ENCODE peak calls at places on chromosomes 13 and 19, in four cellular contexts. J is upper lobe of left lung, H is A549, X is sigmoid colon. I is an unnamed sample.

GRCh38 chr19:40786060-40787037 is 8.3 kb downstream of the RAB4B start:
- DNase-seq in J (peak; percentile 66), H (no peak), X (no peak), I (no peak)

GRCh38 chr19:36030264-36031148 is 2.2 kb downstream of the CLIP3 start:
- DNase-seq in J (no peak), H (no peak), X (no peak), I (no peak)

GRCh38 chr13:79810671-79811070 is 329.7 kb downstream of the NDFIP2 start:
- DNase-seq in J (no peak), H (peak; percentile 4), X (no peak), I (no peak)

GRCh38 chr19:48826606-48827020 is 9.7 kb downstream of the HSD17B14 start:
- DNase-seq in J (peak; percentile 18), H (no peak), X (no peak), I (no peak)

GRCh38 chr19:2992958-2993357 is 15.6 kb downstream of the TLE6 start:
- DNase-seq in J (no peak), H (no peak), X (no peak), I (no peak)

GRCh38 chr13:67223024-67223423 is 7.1 kb downstream of the PCDH9 start:
- DNase-seq in J (no peak), H (no peak), X (no peak), I (no peak)

GRCh38 chr19:48174445-48175030 is 4.1 kb downstream of the ZSWIM9 start:
- DNase-seq in J (no peak), H (no peak), X (no peak), I (no peak)

GRCh38 chr19:39483141-39483540 is 2.5 kb downstream of the TIMM50 start:
- DNase-seq in J (no peak), H (no peak), X (no peak), I (no peak)

GRCh38 chr19:33673996-33674395 is 52.2 kb downstream of the CHST8 start:
- DNase-seq in J (no peak), H (no peak), X (peak; percentile 19), I (no peak)

GRCh38 chr13:46530084-46530935 is 22.7 kb upstream of the LRCH1 start:
- DNase-seq in J (no peak), H (no peak), X (no peak), I (no peak)

GRCh38 chr13:46475586-46475991 is 77.4 kb upstream of the LRCH1 start:
- DNase-seq in J (no peak), H (no peak), X (no peak), I (no peak)

GRCh38 chr13:112083971-112084370 is 17.0 kb downstream of the SOX1 start:
- DNase-seq in J (no peak), H (no peak), X (no peak), I (no peak)
- TF ChIP-seq EP300 in J (no peak), H (no peak), X (no peak), I (no peak)

DNA sequence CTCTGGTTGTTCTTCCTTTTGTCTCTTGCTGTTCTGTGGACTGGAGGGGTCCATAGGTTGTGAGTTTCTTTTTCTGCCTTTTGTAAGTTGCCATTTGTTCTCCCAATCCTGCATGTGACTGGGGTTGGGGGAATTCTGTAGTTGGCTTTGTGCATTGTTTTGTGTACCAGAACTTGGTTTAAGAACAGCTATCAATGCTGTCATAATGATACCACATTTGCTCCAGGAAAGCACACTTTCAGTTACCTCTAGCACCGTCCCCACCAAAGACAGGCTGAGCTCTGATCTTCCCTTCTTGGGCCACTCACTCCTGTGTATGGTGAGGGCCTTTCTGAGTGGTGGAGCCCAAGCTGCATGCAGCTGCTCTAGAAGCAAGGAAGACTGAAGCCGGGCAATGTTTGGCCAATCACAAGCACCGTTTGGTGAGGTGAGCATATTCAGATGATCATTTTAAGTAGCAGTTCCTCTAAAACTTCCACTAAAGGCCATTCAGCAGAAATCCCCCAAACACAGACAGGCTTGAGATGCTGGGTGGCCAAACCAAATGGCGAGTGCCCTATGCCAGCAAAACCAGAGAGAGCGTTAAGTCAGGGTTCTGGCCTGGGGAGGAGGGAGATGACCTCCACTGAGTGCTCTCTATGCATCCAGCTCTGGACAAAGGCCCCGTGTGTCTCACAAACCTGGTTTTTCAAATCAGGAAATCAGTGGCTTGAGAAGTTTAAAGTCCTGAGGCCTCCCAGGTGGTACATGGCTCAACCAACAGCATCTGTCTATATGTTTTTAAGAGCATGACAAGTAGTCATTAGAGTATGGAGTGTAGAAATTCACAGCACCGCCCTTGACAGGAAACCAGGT is 120.7 kb upstream of the SPATA13 start:
- DNase-seq in J (no peak), H (no peak), X (no peak), I (no peak)
- TF ChIP-seq EP300 in J (no peak), H (no peak), X (no peak), I (no peak)

GRCh38 chr19:46373573-46374359 is 26.9 kb downstream of the PPP5C start:
- DNase-seq in J (peak; percentile 92), H (peak; percentile 88), X (peak; percentile 87), I (peak; percentile 57)
- TF ChIP-seq EP300 in J (no peak), H (peak; percentile 6), X (no peak), I (no peak)

GRCh38 chr19:29393915-29394460 is 131.8 kb upstream of the VSTM2B start:
- DNase-seq in J (no peak), H (no peak), X (no peak), I (no peak)
- TF ChIP-seq EP300 in J (no peak), H (no peak), X (no peak), I (no peak)

GRCh38 chr13:27251166-27252088 is at the start of gene RPL21:
- DNase-seq in J (peak; percentile 98), H (peak; percentile 66), X (peak; percentile 98), I (peak; percentile 96)
- TF ChIP-seq EP300 in J (peak; percentile 82), H (no peak), X (peak; percentile 86), I (peak; percentile 85)

GRCh38 chr13:113413178-113413897 is 40.0 kb downstream of the ADPRHL1 start:
- DNase-seq in J (peak; percentile 70), H (no peak), X (no peak), I (no peak)
- TF ChIP-seq EP300 in J (no peak), H (no peak), X (peak; percentile 54), I (no peak)

GRCh38 chr13:85368686-85369085 is 430.5 kb downstream of the SLITRK6 start:
- DNase-seq in J (no peak), H (no peak), X (no peak), I (no peak)
- TF ChIP-seq EP300 in J (no peak), H (no peak), X (no peak), I (no peak)

DNA sequence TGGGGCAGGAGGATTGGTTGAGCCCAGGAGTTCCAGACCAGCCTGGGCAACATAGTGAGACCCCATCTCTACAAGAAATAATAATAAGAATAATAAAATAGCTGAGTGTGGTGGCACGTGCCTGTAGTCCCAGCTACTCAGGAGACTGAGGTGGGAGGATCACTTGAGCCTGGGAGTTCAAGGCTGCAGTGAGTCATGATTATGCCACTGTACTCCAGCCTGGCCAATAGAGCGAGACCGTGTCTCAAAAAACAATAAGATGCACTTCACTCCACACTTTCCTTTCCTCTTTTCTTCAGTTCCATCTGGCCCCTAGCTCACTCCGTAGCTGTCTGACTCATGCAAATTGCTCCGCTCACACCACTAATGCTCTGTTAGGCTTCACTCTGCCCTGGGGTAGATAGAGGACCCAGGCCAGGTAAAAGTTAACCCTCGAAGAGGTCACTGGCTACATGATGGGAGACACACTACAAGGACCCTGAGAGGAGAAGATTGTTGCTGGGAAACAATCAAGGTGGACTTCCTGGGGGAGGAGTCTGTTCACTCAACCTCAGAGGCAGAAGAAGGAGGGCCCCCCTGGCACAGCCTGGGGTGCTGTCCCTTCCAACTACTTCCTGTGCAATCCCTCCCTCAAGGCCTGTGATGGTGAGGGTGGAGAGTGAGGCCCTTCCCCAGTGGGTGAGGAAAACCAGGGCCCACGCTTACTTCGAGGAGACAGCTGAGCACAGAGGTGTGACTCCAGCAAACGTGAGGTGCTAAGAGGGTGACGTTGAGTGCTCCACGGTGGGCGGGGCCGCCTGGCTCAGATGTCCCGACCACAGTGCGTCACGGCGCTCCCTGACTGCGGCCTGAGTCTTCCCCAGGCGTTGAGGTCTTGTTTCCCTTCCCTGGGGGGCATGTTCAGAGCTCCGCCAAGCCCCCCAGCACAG is 8.8 kb upstream of the TNFSF9 start:
- DNase-seq in J (peak; percentile 87), H (no peak), X (no peak), I (no peak)
- TF ChIP-seq EP300 in J (no peak), H (no peak), X (no peak), I (no peak)